ENCODE peak calls at places on chromosomes 2 and 18, in six cellular contexts. T is fibroblast of pulmonary artery; D is activated CD8-positive, alpha-beta memory T cell treated with anti-CD3 and anti-CD28 coated beads for 24 hours; W is bronchial epithelial cell; L is keratinocyte; O is stimulated activated CD4-positive, alpha-beta T cell treated with anti-CD3 and anti-CD28 coated beads, Interleukin-15, amount 100 ng/mL, for 48 hours. B is an unnamed sample.

GRCh38 chr2:104654813-104655212 is 199.1 kb upstream of the POU3F3 start:
- DNase-seq in T (peak), D (no peak), W (no peak), L (no peak), O (no peak), B (no peak)

GRCh38 chr2:182642328-182642727 is 73.7 kb upstream of the DNAJC10 start:
- DNase-seq in T (peak), D (no peak), W (peak), L (no peak), O (no peak), B (peak)

GRCh38 chr2:173264603-173265366 is 89.9 kb upstream of the CDCA7 start:
- DNase-seq in T (no peak), D (no peak), W (no peak), L (no peak), O (no peak), B (no peak)

GRCh38 chr2:241798081-241798630 is 10.8 kb upstream of the NEU4 start:
- DNase-seq in T (no peak), D (no peak), W (no peak), L (no peak), O (no peak), B (no peak)

GRCh38 chr2:144524190-144524957 is 4.5 kb upstream of the ZEB2 start:
- DNase-seq in T (no peak), D (peak), W (no peak), L (no peak), O (no peak), B (no peak)

GRCh38 chr2:151051584-151052220 is 210.0 kb downstream of the RBM43 start:
- DNase-seq in T (peak), D (no peak), W (peak), L (no peak), O (peak), B (peak)

GRCh38 chr18:23629444-23629946 is 33.2 kb downstream of the ANKRD29 start:
- DNase-seq in T (no peak), D (no peak), W (peak), L (no peak), O (no peak), B (no peak)

GRCh38 chr18:77106331-77106730 is 26.3 kb downstream of the MBP start:
- DNase-seq in T (peak), D (peak), W (no peak), L (no peak), O (no peak), B (no peak)

GRCh38 chr2:100451734-100452133 is 18.5 kb upstream of the NMS start:
- DNase-seq in T (no peak), D (no peak), W (peak), L (no peak), O (no peak), B (peak)

GRCh38 chr2:160584972-160585494 is 91.4 kb upstream of the RBMS1 start:
- DNase-seq in T (no peak), D (no peak), W (no peak), L (no peak), O (no peak), B (no peak)

GRCh38 chr2:112481528-112482228 is at the start of gene TTL:
- DNase-seq in T (peak), D (peak), W (peak), L (no peak), O (peak), B (peak)

GRCh38 chr2:196500686-196501431 is 138.7 kb upstream of the CCDC150 start:
- DNase-seq in T (no peak), D (no peak), W (peak), L (no peak), O (no peak), B (peak)

GRCh38 chr2:119377266-119377972 is 10.6 kb downstream of the DBI start:
- DNase-seq in T (no peak), D (peak), W (no peak), L (no peak), O (no peak), B (no peak)

GRCh38 chr2:129765326-129766158 is 213.9 kb upstream of the RAB6C start:
- DNase-seq in T (no peak), D (peak), W (no peak), L (no peak), O (no peak), B (no peak)

GRCh38 chr2:175742367-175742766 is 259.7 kb downstream of the LNPK start:
- DNase-seq in T (no peak), D (no peak), W (peak), L (peak), O (no peak), B (peak)

GRCh38 chr2:215794829-215795546 is 218.4 kb downstream of the MREG start:
- DNase-seq in T (peak), D (no peak), W (no peak), L (no peak), O (no peak), B (no peak)

GRCh38 chr2:191675807-191676667 is 1.9 kb upstream of the NABP1 start:
- DNase-seq in T (no peak), D (peak), W (no peak), L (no peak), O (peak), B (no peak)

GRCh38 chr2:42556351-42556890 is 12.0 kb upstream of the MTA3 start:
- DNase-seq in T (no peak), D (no peak), W (no peak), L (no peak), O (no peak), B (no peak)

GRCh38 chr2:241882090-241882625 is 12.6 kb downstream of the RTP5 start:
- DNase-seq in T (no peak), D (peak), W (no peak), L (no peak), O (peak), B (no peak)

GRCh38 chr2:130183500-130184373 is 1.7 kb downstream of the MZT2B start:
- DNase-seq in T (peak), D (no peak), W (no peak), L (no peak), O (no peak), B (no peak)

B was measured in mammary epithelial cell.